ENCODE peak calls at places on chromosomes 4 and X, in eight cellular contexts. A, X, V, F, E, C, H and B are unnamed samples.

GRCh38 chr4:37243061-37243460 is 1.5 kb upstream of the NWD2 start:
- DNase-seq in A (peak), X (no peak), V (no peak), F (peak), E (no peak), C (peak), H (no peak), B (no peak)

GRCh38 chr4:153209410-153209809 is 5.2 kb downstream of the TRIM2 start:
- DNase-seq in A (no peak), X (no peak), V (no peak), F (no peak), E (no peak), C (no peak), H (peak), B (no peak)

GRCh38 chr4:29423836-29424721 is 1296.1 kb upstream of the PCDH7 start:
- DNase-seq in A (no peak), X (no peak), V (no peak), F (no peak), E (peak), C (no peak), H (no peak), B (no peak)

GRCh38 chrX:9897761-9898161 is 69.4 kb upstream of the CLDN34 start:
- DNase-seq in A (no peak), X (no peak), V (no peak), F (no peak), E (no peak), C (no peak), H (no peak), B (no peak)

GRCh38 chr4:78477276-78477675 is 74.3 kb upstream of the ANXA3 start:
- DNase-seq in A (no peak), X (no peak), V (no peak), F (no peak), E (no peak), C (no peak), H (no peak), B (no peak)

GRCh38 chrX:25523574-25523973 is 507.8 kb upstream of the ARX start:
- DNase-seq in A (peak), X (peak), V (no peak), F (peak), E (peak), C (peak), H (no peak), B (no peak)

GRCh38 chrX:67619253-67619652 is 75.4 kb downstream of the AR start:
- DNase-seq in A (no peak), X (no peak), V (no peak), F (peak), E (no peak), C (no peak), H (no peak), B (no peak)

GRCh38 chrX:68998716-68999115 is 166.5 kb downstream of the PJA1 start:
- DNase-seq in A (no peak), X (no peak), V (no peak), F (no peak), E (no peak), C (no peak), H (peak), B (no peak)

GRCh38 chr4:150366487-150366999 is 215.4 kb upstream of the MAB21L2 start:
- DNase-seq in A (peak), X (no peak), V (no peak), F (peak), E (no peak), C (peak), H (no peak), B (no peak)

GRCh38 chr4:47771020-47771419 is 66.8 kb downstream of the CORIN start:
- DNase-seq in A (no peak), X (no peak), V (no peak), F (no peak), E (no peak), C (no peak), H (no peak), B (no peak)

GRCh38 chrX:115960440-115961084 is 210.0 kb upstream of the AGTR2 start:
- DNase-seq in A (no peak), X (no peak), V (no peak), F (no peak), E (no peak), C (no peak), H (no peak), B (no peak)

GRCh38 chrX:40152706-40153334 is 55.1 kb upstream of the BCOR start:
- DNase-seq in A (peak), X (peak), V (peak), F (no peak), E (no peak), C (peak), H (no peak), B (peak)

GRCh38 chrX:40623665-40624064 is 437 bp downstream of the MPC1L start:
- DNase-seq in A (no peak), X (no peak), V (no peak), F (no peak), E (no peak), C (no peak), H (no peak), B (no peak)

GRCh38 chr4:3745886-3746656 is 20.1 kb upstream of the ADRA2C start:
- DNase-seq in A (no peak), X (no peak), V (no peak), F (no peak), E (peak), C (no peak), H (no peak), B (no peak)

GRCh38 chrX:124726313-124726712 is 379.9 kb downstream of the SH2D1A start:
- DNase-seq in A (no peak), X (no peak), V (no peak), F (no peak), E (no peak), C (no peak), H (no peak), B (no peak)

GRCh38 chrX:30212172-30212571 is 3.2 kb upstream of the MAGEB2 start:
- DNase-seq in A (no peak), X (no peak), V (no peak), F (no peak), E (no peak), C (no peak), H (no peak), B (no peak)

GRCh38 chr4:14783011-14783877 is 219.0 kb upstream of the CPEB2 start:
- DNase-seq in A (peak), X (no peak), V (no peak), F (peak), E (no peak), C (no peak), H (no peak), B (no peak)

GRCh38 chr4:183272384-183272783 is 47.7 kb downstream of the CLDN22 start:
- DNase-seq in A (no peak), X (no peak), V (no peak), F (no peak), E (no peak), C (no peak), H (no peak), B (no peak)

GRCh38 chr4:161642708-161643107 is 521.1 kb downstream of the FSTL5 start:
- DNase-seq in A (no peak), X (no peak), V (no peak), F (no peak), E (no peak), C (no peak), H (no peak), B (no peak)

GRCh38 chr4:182916483-182917181 is 554 bp downstream of the DCTD start:
- DNase-seq in A (peak), X (peak), V (peak), F (peak), E (no peak), C (no peak), H (peak), B (no peak)

GRCh38 chrX:23820235-23820782 is 37.3 kb downstream of the SAT1 start:
- DNase-seq in A (no peak), X (no peak), V (no peak), F (peak), E (peak), C (no peak), H (no peak), B (no peak)

GRCh38 chr4:109590841-109591357 is 30.9 kb downstream of the MCUB start:
- DNase-seq in A (no peak), X (no peak), V (no peak), F (no peak), E (no peak), C (no peak), H (no peak), B (no peak)

GRCh38 chrX:110671068-110671803 is 124.4 kb downstream of the CHRDL1 start:
- DNase-seq in A (no peak), X (no peak), V (no peak), F (peak), E (no peak), C (no peak), H (no peak), B (no peak)

GRCh38 chrX:15242899-15243555 is 26.9 kb downstream of the ASB9 start:
- DNase-seq in A (peak), X (peak), V (no peak), F (peak), E (peak), C (peak), H (no peak), B (peak)

GRCh38 chr4:95293014-95293413 is 255.8 kb downstream of the UNC5C start:
- DNase-seq in A (no peak), X (no peak), V (no peak), F (no peak), E (no peak), C (no peak), H (no peak), B (no peak)

GRCh38 chrX:152520653-152521052 is 69.5 kb upstream of the GABRA3 start:
- DNase-seq in A (no peak), X (no peak), V (no peak), F (peak), E (no peak), C (no peak), H (no peak), B (no peak)

GRCh38 chrX:38941675-38942074 is 140.4 kb downstream of the MID1IP1 start:
- DNase-seq in A (no peak), X (no peak), V (no peak), F (no peak), E (no peak), C (no peak), H (no peak), B (peak)

GRCh38 chrX:117854806-117855205 is 261.8 kb downstream of the KLHL13 start:
- DNase-seq in A (no peak), X (no peak), V (no peak), F (no peak), E (no peak), C (no peak), H (no peak), B (no peak)

GRCh38 chr4:121113680-121114079 is 41.3 kb upstream of the NDNF start:
- DNase-seq in A (no peak), X (no peak), V (no peak), F (peak), E (no peak), C (no peak), H (no peak), B (no peak)

GRCh38 chrX:129606918-129607317 is 47.8 kb downstream of the APLN start:
- DNase-seq in A (peak), X (peak), V (no peak), F (peak), E (peak), C (peak), H (peak), B (peak)

GRCh38 chr4:82839624-82840023 is 41.0 kb upstream of the SCD5 start:
- DNase-seq in A (no peak), X (no peak), V (no peak), F (no peak), E (no peak), C (no peak), H (no peak), B (no peak)

GRCh38 chrX:124940536-124940935 is 379.1 kb upstream of the TEX13C start:
- DNase-seq in A (no peak), X (no peak), V (no peak), F (no peak), E (no peak), C (no peak), H (no peak), B (no peak)

GRCh38 chr4:164379694-164380093 is 374.2 kb upstream of the SMIM31 start:
- DNase-seq in A (no peak), X (no peak), V (no peak), F (no peak), E (no peak), C (no peak), H (no peak), B (no peak)

GRCh38 chrX:115958687-115959359 is 211.7 kb upstream of the AGTR2 start:
- DNase-seq in A (no peak), X (no peak), V (no peak), F (no peak), E (no peak), C (no peak), H (no peak), B (no peak)

GRCh38 chrX:38192007-38192625 is 28.6 kb downstream of the SRPX start:
- DNase-seq in A (no peak), X (no peak), V (no peak), F (peak), E (no peak), C (no peak), H (no peak), B (peak)

GRCh38 chrX:137166591-137166990 is 132.8 kb upstream of the GPR101 start:
- DNase-seq in A (peak), X (no peak), V (no peak), F (peak), E (no peak), C (peak), H (no peak), B (peak)

DNA sequence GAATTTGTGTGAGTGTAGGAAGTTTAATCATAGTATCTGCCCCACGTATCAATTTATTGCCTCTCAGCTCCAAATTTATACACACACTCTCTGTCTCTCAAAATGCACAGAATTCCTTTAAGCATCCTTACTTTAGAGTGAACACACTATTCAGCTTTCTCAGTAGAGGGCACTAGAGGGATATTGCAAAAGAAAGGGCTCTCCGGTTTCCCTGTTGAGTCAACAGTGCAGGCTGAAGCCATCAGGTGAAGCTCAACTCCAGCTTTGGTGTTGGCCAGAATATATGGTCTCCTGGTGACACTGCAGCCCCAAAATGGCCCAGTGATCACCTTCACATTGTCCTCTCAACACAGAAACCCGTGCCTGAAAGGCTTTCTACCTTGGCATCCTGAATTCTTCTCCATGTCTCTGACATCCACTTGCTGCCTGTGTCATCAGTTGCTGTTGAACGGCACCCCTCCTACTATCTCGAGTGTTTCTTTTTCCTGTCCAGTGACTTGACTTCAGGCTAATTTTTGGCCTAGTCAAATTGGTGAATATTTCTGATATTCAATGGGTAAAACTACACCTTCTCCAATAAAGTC is 670.5 kb downstream of the GABRG1 start:
- DNase-seq in A (peak), X (no peak), V (no peak), F (peak), E (no peak), C (peak), H (no peak), B (no peak)
- TF ChIP-seq CTCF in A (no peak), X (peak), V (no peak), F (peak), E (peak), C (peak), H (no peak), B (no peak)

DNA sequence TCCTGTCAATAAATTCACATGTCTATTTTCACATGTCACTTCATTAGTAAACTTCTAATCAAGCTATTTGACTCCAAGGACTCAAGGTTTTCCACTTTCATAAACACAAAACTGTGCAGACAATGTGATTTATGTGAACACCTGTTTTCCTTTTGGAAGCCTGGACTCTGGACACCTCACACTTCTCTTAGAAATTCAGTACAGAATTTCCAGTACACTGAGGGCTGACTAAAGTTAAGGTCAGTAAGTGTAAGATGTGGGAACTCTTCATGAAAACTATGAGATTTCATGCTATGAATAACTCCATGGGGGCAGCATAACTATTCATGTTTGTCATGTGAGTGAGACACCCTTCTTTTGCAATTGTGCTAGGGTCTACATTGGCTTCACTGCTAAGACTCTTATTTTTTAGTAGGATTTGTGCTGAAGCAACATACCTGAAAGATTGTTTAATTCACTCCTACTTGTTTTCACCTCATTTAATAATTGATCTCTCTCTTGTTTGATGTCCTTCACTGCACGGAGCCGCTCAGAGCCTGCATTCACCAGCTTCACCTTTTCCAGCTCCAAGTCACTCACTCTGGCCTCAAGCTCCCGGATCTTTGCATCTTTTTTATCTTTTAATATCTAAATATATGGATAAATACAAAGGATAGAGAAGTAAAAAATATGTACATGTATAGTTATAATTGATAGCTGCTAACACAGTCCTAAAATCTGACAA is 55.3 kb downstream of the STBD1 start:
- DNase-seq in A (no peak), X (no peak), V (no peak), F (no peak), E (no peak), C (no peak), H (no peak), B (no peak)
- TF ChIP-seq CTCF in A (no peak), X (no peak), V (no peak), F (no peak), E (no peak), C (no peak), H (no peak), B (no peak)

GRCh38 chr4:185730387-185730786 is 81.6 kb downstream of the SORBS2 start:
- DNase-seq in A (no peak), X (no peak), V (no peak), F (peak), E (no peak), C (no peak), H (no peak), B (peak)
- TF ChIP-seq CTCF in A (no peak), X (no peak), V (no peak), F (no peak), E (no peak), C (no peak), H (no peak), B (no peak)

DNA sequence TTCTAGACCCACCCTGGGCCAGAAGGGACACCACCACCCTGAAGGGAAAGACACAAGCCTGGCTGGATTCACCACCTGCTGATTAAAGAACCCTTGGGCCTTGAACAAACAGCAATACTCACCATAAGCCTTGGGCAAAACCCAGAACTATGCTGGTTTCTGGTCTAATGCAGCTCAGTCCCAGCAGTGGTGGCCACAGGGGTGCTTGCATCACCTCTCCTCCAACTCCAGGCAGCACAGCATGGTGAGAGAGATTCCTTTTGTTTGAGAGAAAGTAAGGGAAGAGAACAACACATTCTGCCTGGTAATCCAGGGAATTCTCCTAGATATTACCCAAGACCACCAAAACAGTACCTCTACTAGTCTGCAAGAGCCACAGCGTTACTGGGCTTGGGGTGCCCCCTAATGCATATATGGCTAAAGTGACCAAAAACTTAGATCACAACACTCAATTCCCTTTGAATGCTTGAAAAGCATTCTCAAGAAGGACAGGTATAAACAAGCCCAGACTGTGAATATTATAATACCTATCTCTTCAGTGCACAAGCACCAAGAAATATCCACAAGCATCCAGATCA is 25.7 kb downstream of the RNF128 start:
- DNase-seq in A (no peak), X (no peak), V (no peak), F (peak), E (no peak), C (no peak), H (no peak), B (no peak)
- TF ChIP-seq CTCF in A (no peak), X (no peak), V (no peak), F (no peak), E (peak), C (peak), H (no peak), B (no peak)

GRCh38 chrX:21375795-21376069 is 1.5 kb downstream of the CNKSR2 start:
- DNase-seq in A (peak), X (no peak), V (no peak), F (no peak), E (no peak), C (peak), H (no peak), B (no peak)
- TF ChIP-seq CTCF in A (no peak), X (no peak), V (no peak), F (no peak), E (no peak), C (no peak), H (no peak), B (no peak)

GRCh38 chrX:153651540-153652079 is 4.6 kb downstream of the DUSP9 start:
- DNase-seq in A (peak), X (no peak), V (no peak), F (peak), E (no peak), C (no peak), H (no peak), B (no peak)
- TF ChIP-seq CTCF in A (no peak), X (peak), V (no peak), F (peak), E (peak), C (peak), H (no peak), B (peak)

DNA sequence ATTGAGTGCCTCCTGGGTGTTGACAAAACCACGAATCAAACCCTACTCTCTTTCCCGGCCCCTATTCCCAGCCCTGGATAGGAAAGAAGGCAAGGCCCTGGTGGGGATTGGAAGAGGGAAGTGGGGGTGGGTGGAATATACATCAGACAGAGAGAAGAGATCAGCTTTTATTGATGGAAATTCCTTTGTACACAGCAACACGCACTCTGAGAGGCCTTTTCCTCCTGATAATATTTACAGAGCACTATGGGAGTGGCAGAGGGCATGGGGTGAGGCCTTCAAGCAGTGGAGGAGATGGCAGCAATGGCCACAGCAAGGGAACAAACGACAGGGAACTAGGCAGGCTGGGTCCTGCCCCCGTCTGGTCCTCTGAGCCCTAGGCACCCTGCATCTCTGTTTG is 15.2 kb downstream of the IQSEC2 start:
- DNase-seq in A (no peak), X (no peak), V (no peak), F (no peak), E (no peak), C (no peak), H (no peak), B (no peak)
- TF ChIP-seq CTCF in A (no peak), X (no peak), V (no peak), F (no peak), E (no peak), C (no peak), H (no peak), B (no peak)

DNA sequence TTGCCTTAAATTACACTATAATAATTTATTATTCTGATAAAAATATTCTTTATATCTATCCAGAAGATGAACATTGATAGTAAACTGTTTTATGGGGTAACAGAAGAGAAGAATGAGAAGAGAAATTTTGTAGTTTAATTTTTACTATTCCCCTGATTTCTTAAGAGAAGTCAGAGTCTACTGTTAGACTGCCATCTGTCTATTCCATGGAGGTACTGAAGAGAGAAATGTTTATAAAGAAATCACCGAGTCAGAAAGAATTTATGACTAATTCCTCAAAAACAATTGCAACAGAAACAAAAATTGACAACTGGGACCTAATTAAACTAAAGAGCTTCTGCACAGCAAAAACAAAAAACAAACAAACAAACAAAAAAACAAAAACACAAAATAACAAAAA is 149.9 kb downstream of the FGF16 start:
- DNase-seq in A (no peak), X (no peak), V (no peak), F (no peak), E (no peak), C (no peak), H (no peak), B (no peak)
- TF ChIP-seq CTCF in A (no peak), X (peak), V (peak), F (no peak), E (peak), C (no peak), H (no peak), B (peak)